ENCODE peak calls at places on chromosomes 6 and 20, in four cellular contexts. One of them, this sample, is unnamed.

GRCh38 chr20:50110141-50111047 is 2.6 kb downstream of the UBE2V1 start:
- DNase-seq in stimulated activated CD8-positive, alpha-beta memory T cell treated with anti-CD3 and anti-CD28 coated beads, Interleukin-15, amount 100 ng/mL, for 24 hours: no peak
- DNase-seq in NCI-H1694 treated with DMSO at 0.1 percent for 48 hours: no peak
- DNase-seq in fibroblast of the aortic adventitia: no peak
- DNase-seq in this sample: peak

GRCh38 chr20:39289316-39289715 is 327.2 kb downstream of the DHX35 start:
- DNase-seq in stimulated activated CD8-positive, alpha-beta memory T cell treated with anti-CD3 and anti-CD28 coated beads, Interleukin-15, amount 100 ng/mL, for 24 hours: no peak
- DNase-seq in fibroblast of the aortic adventitia: no peak
- DNase-seq in NCI-H1694 treated with DMSO at 0.1 percent for 48 hours: no peak
- DNase-seq in this sample: no peak

GRCh38 chr20:63007722-63008488 is 1.1 kb upstream of the BHLHE23 start:
- DNase-seq in stimulated activated CD8-positive, alpha-beta memory T cell treated with anti-CD3 and anti-CD28 coated beads, Interleukin-15, amount 100 ng/mL, for 24 hours: no peak
- DNase-seq in fibroblast of the aortic adventitia: no peak
- DNase-seq in NCI-H1694 treated with DMSO at 0.1 percent for 48 hours: no peak
- DNase-seq in this sample: no peak

GRCh38 chr6:166551797-166552495 is 34.5 kb downstream of the RAMACL start:
- DNase-seq in stimulated activated CD8-positive, alpha-beta memory T cell treated with anti-CD3 and anti-CD28 coated beads, Interleukin-15, amount 100 ng/mL, for 24 hours: no peak
- DNase-seq in NCI-H1694 treated with DMSO at 0.1 percent for 48 hours: no peak
- DNase-seq in fibroblast of the aortic adventitia: no peak
- DNase-seq in this sample: no peak

GRCh38 chr6:53628354-53629119 is 37.0 kb downstream of the KLHL31 start:
- DNase-seq in NCI-H1694 treated with DMSO at 0.1 percent for 48 hours: no peak
- DNase-seq in fibroblast of the aortic adventitia: peak
- DNase-seq in stimulated activated CD8-positive, alpha-beta memory T cell treated with anti-CD3 and anti-CD28 coated beads, Interleukin-15, amount 100 ng/mL, for 24 hours: no peak
- DNase-seq in this sample: no peak

GRCh38 chr6:42251911-42252637 is 34.4 kb upstream of the MRPS10 start:
- DNase-seq in NCI-H1694 treated with DMSO at 0.1 percent for 48 hours: no peak
- DNase-seq in stimulated activated CD8-positive, alpha-beta memory T cell treated with anti-CD3 and anti-CD28 coated beads, Interleukin-15, amount 100 ng/mL, for 24 hours: no peak
- DNase-seq in fibroblast of the aortic adventitia: peak
- DNase-seq in this sample: no peak

GRCh38 chr20:43752561-43753301 is 25.9 kb upstream of the GTSF1L start:
- DNase-seq in stimulated activated CD8-positive, alpha-beta memory T cell treated with anti-CD3 and anti-CD28 coated beads, Interleukin-15, amount 100 ng/mL, for 24 hours: no peak
- DNase-seq in fibroblast of the aortic adventitia: peak
- DNase-seq in NCI-H1694 treated with DMSO at 0.1 percent for 48 hours: no peak
- DNase-seq in this sample: no peak

GRCh38 chr6:157887892-157888291 is 64.8 kb downstream of the SNX9 start:
- DNase-seq in fibroblast of the aortic adventitia: no peak
- DNase-seq in NCI-H1694 treated with DMSO at 0.1 percent for 48 hours: no peak
- DNase-seq in stimulated activated CD8-positive, alpha-beta memory T cell treated with anti-CD3 and anti-CD28 coated beads, Interleukin-15, amount 100 ng/mL, for 24 hours: no peak
- DNase-seq in this sample: no peak

GRCh38 chr6:12024715-12025434 is 12.8 kb downstream of the HIVEP1 start:
- DNase-seq in NCI-H1694 treated with DMSO at 0.1 percent for 48 hours: no peak
- DNase-seq in stimulated activated CD8-positive, alpha-beta memory T cell treated with anti-CD3 and anti-CD28 coated beads, Interleukin-15, amount 100 ng/mL, for 24 hours: no peak
- DNase-seq in fibroblast of the aortic adventitia: peak
- DNase-seq in this sample: no peak

GRCh38 chr6:43093361-43094289 is 17.5 kb downstream of the PTK7 start:
- DNase-seq in NCI-H1694 treated with DMSO at 0.1 percent for 48 hours: no peak
- DNase-seq in fibroblast of the aortic adventitia: peak
- DNase-seq in stimulated activated CD8-positive, alpha-beta memory T cell treated with anti-CD3 and anti-CD28 coated beads, Interleukin-15, amount 100 ng/mL, for 24 hours: no peak
- DNase-seq in this sample: no peak

GRCh38 chr6:25694366-25694765 is 42.4 kb downstream of the SCGN start:
- DNase-seq in stimulated activated CD8-positive, alpha-beta memory T cell treated with anti-CD3 and anti-CD28 coated beads, Interleukin-15, amount 100 ng/mL, for 24 hours: no peak
- DNase-seq in NCI-H1694 treated with DMSO at 0.1 percent for 48 hours: no peak
- DNase-seq in fibroblast of the aortic adventitia: no peak
- DNase-seq in this sample: no peak

GRCh38 chr6:44053760-44054556 is 73.3 kb downstream of the MRPL14 start:
- DNase-seq in stimulated activated CD8-positive, alpha-beta memory T cell treated with anti-CD3 and anti-CD28 coated beads, Interleukin-15, amount 100 ng/mL, for 24 hours: no peak
- DNase-seq in fibroblast of the aortic adventitia: peak
- DNase-seq in NCI-H1694 treated with DMSO at 0.1 percent for 48 hours: no peak
- DNase-seq in this sample: no peak

GRCh38 chr20:46367967-46368901 is 38.2 kb downstream of the ELMO2 start:
- DNase-seq in fibroblast of the aortic adventitia: no peak
- DNase-seq in stimulated activated CD8-positive, alpha-beta memory T cell treated with anti-CD3 and anti-CD28 coated beads, Interleukin-15, amount 100 ng/mL, for 24 hours: no peak
- DNase-seq in NCI-H1694 treated with DMSO at 0.1 percent for 48 hours: no peak
- DNase-seq in this sample: no peak

GRCh38 chr6:110265273-110265672 is 85.0 kb downstream of the CDC40 start:
- DNase-seq in stimulated activated CD8-positive, alpha-beta memory T cell treated with anti-CD3 and anti-CD28 coated beads, Interleukin-15, amount 100 ng/mL, for 24 hours: no peak
- DNase-seq in fibroblast of the aortic adventitia: no peak
- DNase-seq in NCI-H1694 treated with DMSO at 0.1 percent for 48 hours: no peak
- DNase-seq in this sample: no peak

GRCh38 chr6:75436869-75437268 is 56.7 kb downstream of the FILIP1 start:
- DNase-seq in fibroblast of the aortic adventitia: peak
- DNase-seq in stimulated activated CD8-positive, alpha-beta memory T cell treated with anti-CD3 and anti-CD28 coated beads, Interleukin-15, amount 100 ng/mL, for 24 hours: no peak
- DNase-seq in NCI-H1694 treated with DMSO at 0.1 percent for 48 hours: no peak
- DNase-seq in this sample: no peak

GRCh38 chr20:49568491-49569151 is 684 bp upstream of the PTGIS start:
- DNase-seq in stimulated activated CD8-positive, alpha-beta memory T cell treated with anti-CD3 and anti-CD28 coated beads, Interleukin-15, amount 100 ng/mL, for 24 hours: no peak
- DNase-seq in NCI-H1694 treated with DMSO at 0.1 percent for 48 hours: no peak
- DNase-seq in fibroblast of the aortic adventitia: peak
- DNase-seq in this sample: no peak

GRCh38 chr6:125008261-125008671 is 46.0 kb downstream of the RNF217 start:
- DNase-seq in stimulated activated CD8-positive, alpha-beta memory T cell treated with anti-CD3 and anti-CD28 coated beads, Interleukin-15, amount 100 ng/mL, for 24 hours: no peak
- DNase-seq in fibroblast of the aortic adventitia: no peak
- DNase-seq in NCI-H1694 treated with DMSO at 0.1 percent for 48 hours: no peak
- DNase-seq in this sample: no peak

This sample was measured in CD4-positive, alpha-beta memory T cell.